ENCODE peak calls at places on chromosomes 5 and 9, in four cellular contexts. W, C, X and P are unnamed samples.

GRCh38 chr5:180639743-180640300 is 9.6 kb downstream of the FLT4 start:
- DNase-seq in C (no peak), X (no peak), W (peak; percentile 17), P (no peak)

GRCh38 chr5:15014809-15015208 is 143.2 kb upstream of the ANKH start:
- DNase-seq in W (no peak), X (peak; percentile 62), C (no peak), P (no peak)

GRCh38 chr9:32706004-32706749 is 70.7 kb upstream of the TAF1L start:
- DNase-seq in X (no peak), W (no peak), C (peak; percentile 33), P (no peak)

GRCh38 chr5:1834022-1834551 is 32.9 kb downstream of the NDUFS6 start:
- DNase-seq in W (no peak), C (no peak), X (no peak), P (no peak)

GRCh38 chr9:3824062-3824461 is 298.3 kb upstream of the RFX3 start:
- DNase-seq in X (no peak), C (no peak), W (peak; percentile 57), P (no peak)

GRCh38 chr9:4620881-4621555 is 41.1 kb upstream of the PLPP6 start:
- DNase-seq in W (no peak), X (no peak), C (no peak), P (no peak)

GRCh38 chr5:9197881-9198260 is 348.0 kb downstream of the SEMA5A start:
- DNase-seq in W (no peak), C (no peak), X (no peak), P (peak; percentile 13)

GRCh38 chr5:150301170-150301505 is 1.6 kb downstream of the ARSI start:
- DNase-seq in X (peak; percentile 48), W (no peak), C (no peak), P (no peak)

GRCh38 chr9:70081120-70081495 is 37.5 kb downstream of the MAMDC2 start:
- DNase-seq in W (no peak), C (peak; percentile 27), X (no peak), P (no peak)

GRCh38 chr5:7871560-7872113 is 2.7 kb downstream of the MTRR start:
- DNase-seq in C (no peak), X (no peak), W (no peak), P (peak; percentile 55)

GRCh38 chr5:170070556-170071412 is 34.9 kb upstream of the FOXI1 start:
- DNase-seq in X (peak; percentile 72), C (peak; percentile 56), W (peak; percentile 43), P (peak; percentile 15)

GRCh38 chr5:134451618-134452505 is 40.2 kb upstream of the CDKN2AIPNL start:
- DNase-seq in C (no peak), W (no peak), X (peak; percentile 79), P (no peak)

GRCh38 chr5:37839441-37840035 is 303 bp downstream of the GDNF start:
- DNase-seq in C (no peak), X (peak; percentile 79), W (peak; percentile 70), P (no peak)

GRCh38 chr5:119470851-119471451 is 18.7 kb downstream of the HSD17B4 start:
- DNase-seq in W (no peak), X (peak; percentile 31), C (peak; percentile 83), P (peak; percentile 40)

GRCh38 chr9:90972057-90972456 is 170.4 kb downstream of the SYK start:
- DNase-seq in W (no peak), C (peak; percentile 16), X (no peak), P (peak; percentile 45)

GRCh38 chr5:3116366-3116765 is 364.9 kb upstream of the IRX2 start:
- DNase-seq in C (no peak), X (no peak), W (no peak), P (no peak)

GRCh38 chr5:62184444-62184843 is 121.6 kb upstream of the KIF2A start:
- DNase-seq in C (no peak), W (no peak), X (no peak), P (no peak)

GRCh38 chr9:130043654-130044623 is 950 bp upstream of the FNBP1 start:
- DNase-seq in C (no peak), X (peak; percentile 65), W (peak; percentile 42), P (no peak)

GRCh38 chr5:77590347-77590746 is 48.2 kb downstream of the OTP start:
- DNase-seq in C (peak; percentile 58), X (no peak), W (no peak), P (no peak)

GRCh38 chr5:130529716-130530485 is 625.6 kb downstream of the CHSY3 start:
- DNase-seq in W (no peak), C (no peak), X (no peak), P (no peak)

GRCh38 chr5:135110941-135111596 is 77.0 kb upstream of the PITX1 start:
- DNase-seq in W (no peak), C (no peak), X (no peak), P (no peak)

GRCh38 chr9:122106576-122106975 is 13.5 kb upstream of the TTLL11 start:
- DNase-seq in X (no peak), W (no peak), C (no peak), P (no peak)

GRCh38 chr5:61263561-61264272 is 68.3 kb upstream of the ZSWIM6 start:
- DNase-seq in X (no peak), W (no peak), C (no peak), P (no peak)

GRCh38 chr9:136796238-136796774 is at the start of gene CCDC183:
- DNase-seq in W (no peak), C (no peak), X (no peak), P (no peak)

GRCh38 chr9:124290053-124290581 is 32.4 kb downstream of the NEK6 start:
- DNase-seq in C (peak; percentile 85), W (no peak), X (no peak), P (peak; percentile 66)

GRCh38 chr9:107158321-107158720 is 124.8 kb upstream of the RAD23B start:
- DNase-seq in X (peak; percentile 56), C (peak; percentile 54), W (peak; percentile 34), P (peak; percentile 28)

GRCh38 chr5:143648696-143649095 is 163.3 kb upstream of the HMHB1 start:
- DNase-seq in W (peak; percentile 6), X (no peak), C (peak; percentile 51), P (no peak)

GRCh38 chr9:89463986-89464901 is 33.7 kb downstream of the SEMA4D start:
- DNase-seq in X (no peak), C (no peak), W (no peak), P (peak; percentile 34)

DNA sequence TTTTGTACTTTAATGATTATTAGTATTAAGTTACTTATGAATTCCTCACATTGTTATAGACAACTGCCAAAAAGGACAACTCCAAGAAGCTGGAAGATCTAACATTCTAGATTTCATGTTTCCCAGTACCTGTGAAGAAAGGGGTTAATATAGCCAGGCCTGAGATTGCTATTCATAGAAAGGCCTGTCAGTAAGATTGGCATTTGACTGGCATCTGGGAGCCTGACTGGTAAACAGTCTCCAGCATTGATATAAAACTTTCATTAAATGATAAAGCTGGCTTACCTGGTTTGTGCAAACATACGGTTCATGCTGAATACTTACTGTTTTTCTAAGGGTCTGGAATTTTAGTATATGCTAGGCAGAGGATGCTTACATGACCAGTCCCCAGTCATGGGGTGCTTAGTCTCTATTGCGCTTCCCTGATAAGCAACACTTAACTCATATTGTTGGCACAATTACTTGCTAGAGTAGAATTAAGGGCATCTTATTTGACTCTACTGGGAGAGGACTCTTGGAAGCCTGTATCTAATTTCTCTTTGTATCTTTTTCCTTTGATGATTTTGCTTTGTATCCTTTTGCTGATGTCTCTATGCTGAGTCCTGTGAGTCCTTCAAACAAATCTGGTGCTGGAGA is 340.4 kb upstream of the SEMA6A start:
- DNase-seq in X (no peak), C (no peak), W (no peak), P (no peak)
- H3K9me2 ChIP-seq in X (no peaks in the 10 kb centered on the region), C (no peaks in the 10 kb centered on the region), W (no peaks in the 10 kb centered on the region), P (no peaks in the 10 kb centered on the region)

DNA sequence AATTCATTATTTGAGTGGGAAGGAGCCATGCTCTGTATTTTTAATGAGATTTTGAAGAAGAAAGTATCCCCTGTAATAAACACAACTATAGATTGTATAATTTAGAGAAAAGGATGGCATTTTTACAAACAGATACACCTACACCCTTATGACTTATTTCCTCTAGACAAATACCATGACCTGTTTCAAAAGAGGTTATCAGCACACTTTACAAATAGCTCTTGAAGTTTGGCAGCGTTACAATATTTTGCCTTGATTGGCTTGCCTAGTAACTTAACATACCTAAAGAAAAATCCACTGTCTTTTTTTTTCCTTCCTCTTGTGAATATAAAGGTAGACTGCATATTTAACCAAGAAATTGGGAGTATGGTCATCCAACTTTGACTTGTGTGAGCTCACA is 28.5 kb upstream of the CETN3 start:
- DNase-seq in X (peak; percentile 7), C (peak; percentile 26), W (no peak), P (no peak)
- H3K4me2 ChIP-seq in X (no peak overlapping the region), C (no peak overlapping the region), W (no peak overlapping the region), P (no peak overlapping the region)

DNA sequence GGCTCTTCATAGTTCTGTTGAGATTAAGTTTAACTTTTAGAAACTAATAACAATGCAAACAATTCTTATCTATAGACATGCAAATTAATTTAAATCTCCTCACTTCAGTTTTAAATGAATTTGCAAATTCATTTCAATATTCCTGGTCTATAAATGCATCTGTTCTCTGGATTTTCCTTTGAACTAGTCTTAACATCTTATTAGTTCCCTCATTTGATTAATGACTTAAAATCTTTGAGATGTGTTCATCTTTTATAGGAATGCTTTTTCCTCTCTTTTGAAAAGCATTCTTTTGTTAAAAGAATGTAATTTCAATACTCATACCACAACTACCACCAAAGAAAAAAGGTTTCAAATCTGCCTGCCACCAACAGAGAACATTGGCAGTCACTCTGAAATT is 169.4 kb downstream of the RASEF start:
- DNase-seq in W (no peak), C (no peak), X (no peak), P (no peak)
- H3K9me2 ChIP-seq in W (no peaks in the 10 kb centered on the region), C (no peaks in the 10 kb centered on the region), X (no peaks in the 10 kb centered on the region), P (no peaks in the 10 kb centered on the region)

GRCh38 chr9:135657416-135657815 is 5.7 kb upstream of the LCN9 start:
- DNase-seq in X (no peak), W (no peak), C (no peak), P (no peak)
- H3K4me2 ChIP-seq in X (no peak overlapping the region), W (no peak overlapping the region), C (no peak overlapping the region), P (no peak overlapping the region)

GRCh38 chr9:82894961-82895902 is 167.7 kb downstream of the RASEF start:
- DNase-seq in X (peak; percentile 26), C (no peak), W (peak; percentile 41), P (no peak)
- H3K9me2 ChIP-seq in X (no peaks in the 10 kb centered on the region), C (no peaks in the 10 kb centered on the region), W (no peaks in the 10 kb centered on the region), P (no peaks in the 10 kb centered on the region)

GRCh38 chr9:93916358-93916757 is 38.8 kb downstream of the BARX1 start:
- DNase-seq in X (no peak), C (no peak), W (no peak), P (no peak)

GRCh38 chr9:93920401-93920800 is 34.8 kb downstream of the BARX1 start:
- DNase-seq in W (no peak), X (no peak), C (no peak), P (no peak)

GRCh38 chr9:93917121-93917853 is 37.9 kb downstream of the BARX1 start:
- DNase-seq in W (no peak), X (no peak), C (no peak), P (no peak)

GRCh38 chr9:93918071-93918470 is 37.1 kb downstream of the BARX1 start:
- DNase-seq in X (no peak), C (no peak), W (no peak), P (no peak)
- H3K4me2 ChIP-seq in X (no peak overlapping the region), C (no peak overlapping the region), W (no peak overlapping the region), P (no peak overlapping the region)

GRCh38 chr5:147788023-147788422 is 5.5 kb upstream of the JAKMIP2 start:
- DNase-seq in C (no peak), W (no peak), X (no peak), P (no peak)

GRCh38 chr5:147789820-147790219 is 7.3 kb upstream of the JAKMIP2 start:
- DNase-seq in X (no peak), C (no peak), W (no peak), P (no peak)

GRCh38 chr5:147786115-147786514 is 3.6 kb upstream of the JAKMIP2 start:
- DNase-seq in W (no peak), C (no peak), X (no peak), P (no peak)

GRCh38 chr5:147796556-147797308 is 14.2 kb upstream of the JAKMIP2 start:
- DNase-seq in X (no peak), W (no peak), C (no peak), P (no peak)

GRCh38 chr5:147791181-147791580 is 8.7 kb upstream of the JAKMIP2 start:
- DNase-seq in X (no peak), C (no peak), W (no peak), P (no peak)
- H3K9me2 ChIP-seq in X (no peaks in the 10 kb centered on the region), C (no peaks in the 10 kb centered on the region), W (no peaks in the 10 kb centered on the region), P (peaks cover 3% of the 10 kb centered on the region)